ENCODE peak calls at places on chromosome 14, in four cellular contexts. O, Z, W and C are unnamed samples.

GRCh38 chr14:69280746-69281291 is 20.9 kb downstream of the GALNT16 start:
- DNase-seq in W (no peak), O (no peak), Z (no peak), C (no peak)

GRCh38 chr14:85319998-85320397 is 209.9 kb upstream of the FLRT2 start:
- DNase-seq in O (peak; percentile 25), W (no peak), Z (peak; percentile 73), C (no peak)

GRCh38 chr14:105742531-105742848 is 216.1 kb downstream of the TMEM121 start:
- DNase-seq in O (no peak), W (peak; percentile 30), Z (no peak), C (no peak)

GRCh38 chr14:92984896-92985295 is 61.9 kb downstream of the CHGA start:
- DNase-seq in Z (no peak), W (no peak), O (no peak), C (no peak)

GRCh38 chr14:70188608-70189540 is at the start of gene SLC8A3:
- DNase-seq in W (peak; percentile 75), Z (peak; percentile 37), O (peak; percentile 35), C (peak; percentile 75)

GRCh38 chr14:37247777-37248461 is 50.2 kb downstream of the MIPOL1 start:
- DNase-seq in Z (no peak), W (no peak), O (no peak), C (no peak)

GRCh38 chr14:20305265-20306078 is at the start of gene TTC5:
- DNase-seq in W (peak; percentile 90), Z (peak; percentile 89), O (peak; percentile 83), C (peak; percentile 57)

GRCh38 chr14:93857500-93857899 is 69.2 kb upstream of the PRIMA1 start:
- DNase-seq in O (no peak), Z (no peak), W (no peak), C (no peak)

GRCh38 chr14:52352546-52352945 is 38.4 kb downstream of the PTGER2 start:
- DNase-seq in O (no peak), W (no peak), Z (peak; percentile 28), C (no peak)

GRCh38 chr14:73717998-73718741 is 4.0 kb upstream of the PNMA1 start:
- DNase-seq in W (no peak), Z (peak; percentile 76), O (no peak), C (no peak)

GRCh38 chr14:21096889-21097615 is 1.4 kb downstream of the ZNF219 start:
- DNase-seq in O (no peak), Z (no peak), W (no peak), C (no peak)

GRCh38 chr14:24895622-24896021 is 154.3 kb downstream of the STXBP6 start:
- DNase-seq in Z (no peak), O (no peak), W (no peak), C (no peak)

GRCh38 chr14:91371990-91372375 is 45.6 kb downstream of the CCDC88C start:
- DNase-seq in O (no peak), Z (no peak), W (no peak), C (no peak)

GRCh38 chr14:20606902-20607242 is 15.7 kb upstream of the RNASE12 start:
- DNase-seq in Z (no peak), O (no peak), W (no peak), C (no peak)

GRCh38 chr14:98169170-98169587 is 1102.8 kb downstream of the BCL11B start:
- DNase-seq in W (no peak), O (no peak), Z (no peak), C (no peak)
- H3K27ac ChIP-seq in W (no peak overlapping the region), O (no peak overlapping the region), Z (no peak overlapping the region), C (no peak overlapping the region)

DNA sequence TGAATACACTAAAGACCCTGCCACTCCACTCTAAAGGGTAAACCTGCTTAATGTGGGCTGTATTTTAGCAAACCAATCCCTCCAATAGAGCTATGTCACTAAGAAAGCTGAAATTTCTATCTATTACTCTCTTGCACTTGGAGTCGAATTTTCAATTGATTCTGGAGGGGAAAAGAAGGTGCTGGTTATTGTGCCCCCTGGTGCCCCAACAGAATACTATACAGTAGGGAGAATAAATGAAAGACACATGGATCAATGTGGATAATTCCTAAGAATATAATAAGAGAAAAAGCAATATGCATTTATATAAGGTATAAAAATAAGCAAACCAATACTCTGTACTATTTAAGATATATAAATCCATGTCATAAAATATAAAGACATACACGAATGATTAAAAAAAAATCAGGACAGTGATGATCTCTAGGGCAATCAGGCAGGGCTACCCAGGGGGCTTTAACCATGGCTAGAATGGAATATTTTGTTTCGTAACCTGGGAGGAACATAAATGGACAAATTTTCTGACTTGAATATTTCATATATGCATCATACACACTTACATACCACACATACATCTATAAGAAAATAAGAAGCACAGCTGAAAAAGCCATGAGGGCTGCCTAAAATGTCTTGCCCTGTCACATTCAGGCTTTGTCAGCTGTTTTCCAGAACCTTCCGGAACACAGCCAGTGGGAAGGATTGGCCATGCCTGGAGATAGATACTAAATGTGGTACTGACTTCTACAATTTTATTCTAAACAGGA is 54.4 kb downstream of the EFCAB11 start:
- DNase-seq in W (no peak), O (peak; percentile 22), Z (peak; percentile 49), C (no peak)
- TF ChIP-seq CTCF in W (no peak), O (peak; percentile 41), Z (peak; percentile 56), C (peak; percentile 18)

GRCh38 chr14:22333408-22334274 is 255.4 kb downstream of the DAD1 start:
- DNase-seq in O (peak; percentile 57), W (no peak), Z (peak; percentile 68), C (no peak)
- H3K27ac ChIP-seq in O (no peak overlapping the region), W (peak overlapping the region; percentile 39), Z (no peak overlapping the region), C (no peak overlapping the region)

DNA sequence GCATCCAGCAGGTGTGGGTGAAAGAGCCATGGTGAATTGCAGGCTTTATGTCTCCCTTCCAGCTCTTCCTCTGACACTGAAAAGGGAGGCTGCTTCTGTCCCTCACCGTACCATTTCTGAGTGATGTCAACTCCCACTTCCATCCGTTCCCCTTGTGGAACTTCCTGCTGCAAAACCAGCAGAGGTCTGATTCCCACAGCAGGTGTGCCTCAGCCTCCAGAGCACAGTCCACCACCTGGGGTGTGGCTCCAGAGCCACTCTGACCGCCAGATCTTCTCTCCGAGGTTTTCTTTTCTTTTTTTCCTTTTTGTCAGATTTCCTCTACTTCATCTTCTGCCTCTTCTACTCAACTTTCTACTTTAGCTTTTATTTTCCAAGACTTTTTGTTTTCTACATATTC is 62.7 kb downstream of the CDC42BPB start:
- DNase-seq in W (no peak), Z (no peak), O (no peak), C (no peak)
- TF ChIP-seq CTCF in W (no peak), Z (no peak), O (no peak), C (no peak)

GRCh38 chr14:88166616-88167015 is 156.5 kb downstream of the KCNK10 start:
- DNase-seq in O (peak; percentile 12), Z (peak; percentile 11), W (no peak), C (no peak)

GRCh38 chr14:88168498-88169165 is 154.4 kb downstream of the KCNK10 start:
- DNase-seq in O (no peak), Z (peak; percentile 16), W (no peak), C (no peak)

GRCh38 chr14:88164906-88165534 is 158.0 kb downstream of the KCNK10 start:
- DNase-seq in W (no peak), O (no peak), Z (no peak), C (no peak)

GRCh38 chr14:88168025-88168424 is 155.0 kb downstream of the KCNK10 start:
- DNase-seq in Z (no peak), W (no peak), O (no peak), C (no peak)

GRCh38 chr14:88163731-88164255 is 158.9 kb downstream of the GPR65 start:
- DNase-seq in W (no peak), O (no peak), Z (no peak), C (no peak)
- H3K27ac ChIP-seq in W (no peak overlapping the region), O (no peak overlapping the region), Z (no peak overlapping the region), C (no peak overlapping the region)

DNA sequence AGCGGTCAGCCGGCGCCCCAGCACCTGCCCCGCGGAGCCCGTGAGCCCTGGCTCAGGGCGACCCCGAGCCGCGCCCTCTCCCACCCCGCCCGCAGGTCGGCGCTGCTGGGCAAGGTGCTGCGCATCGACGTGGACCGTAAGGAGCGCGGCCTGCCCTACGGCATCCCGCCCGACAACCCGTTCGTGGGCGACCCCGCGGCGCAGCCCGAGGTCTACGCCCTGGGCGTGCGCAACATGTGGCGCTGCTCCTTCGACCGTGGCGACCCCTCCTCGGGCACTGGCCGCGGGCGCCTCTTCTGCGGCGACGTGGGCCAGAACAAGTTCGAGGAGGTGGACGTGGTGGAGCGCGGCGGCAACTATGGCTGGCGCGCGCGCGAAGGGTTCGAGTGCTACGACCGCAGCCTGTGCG is 14.4 kb downstream of the HHIPL1 start:
- DNase-seq in O (no peak), Z (no peak), W (peak; percentile 60), C (no peak)
- TF ChIP-seq CTCF in O (no peak), Z (no peak), W (no peak), C (no peak)

GRCh38 chr14:33902363-33902762 is 48.5 kb downstream of the EGLN3 start:
- DNase-seq in Z (no peak), W (peak; percentile 58), O (no peak), C (no peak)

GRCh38 chr14:33903369-33903768 is 47.5 kb downstream of the EGLN3 start:
- DNase-seq in O (no peak), W (no peak), Z (no peak), C (no peak)

GRCh38 chr14:33901429-33902155 is 49.3 kb downstream of the EGLN3 start:
- DNase-seq in Z (no peak), O (no peak), W (peak; percentile 37), C (no peak)

GRCh38 chr14:33906968-33907367 is 43.9 kb downstream of the EGLN3 start:
- DNase-seq in Z (no peak), O (no peak), W (no peak), C (no peak)

GRCh38 chr14:33904609-33905008 is 46.3 kb downstream of the EGLN3 start:
- DNase-seq in Z (no peak), O (no peak), W (no peak), C (no peak)
- H3K27ac ChIP-seq in Z (no peak overlapping the region), O (no peak overlapping the region), W (no peak overlapping the region), C (no peak overlapping the region)

GRCh38 chr14:99615497-99616245 is 11.7 kb upstream of the CCDC85C start:
- DNase-seq in Z (no peak), O (no peak), W (no peak), C (no peak)
- TF ChIP-seq CTCF in Z (no peak), O (no peak), W (no peak), C (no peak)

GRCh38 chr14:23168246-23168645 is 15.2 kb downstream of the SLC7A8 start:
- DNase-seq in Z (no peak), O (no peak), W (no peak), C (no peak)
- H3K27ac ChIP-seq in Z (no peak overlapping the region), O (no peak overlapping the region), W (no peak overlapping the region), C (no peak overlapping the region)